ENCODE peak calls at places on chromosomes 4 and X, in six cellular contexts. P is fibroblast of mammary gland, S is pancreas, D is AG09309, Q is HFFc6, C is kidney. A is an unnamed sample.

GRCh38 chrX:25079020-25079419 is 63.3 kb upstream of the ARX start:
- DNase-seq in C (no peak), D (no peak), Q (no peak), S (no peak), P (no peak), A (no peak)

GRCh38 chr4:7971881-7972500 is 32.3 kb upstream of the AFAP1 start:
- DNase-seq in D (no peak), Q (peak; percentile 31), P (no peak), C (peak; percentile 48), S (no peak), A (no peak)

GRCh38 chr4:56410247-56410646 is 23.0 kb upstream of the AASDH start:
- DNase-seq in P (peak; percentile 99), S (no peak), Q (peak; percentile 99), D (peak; percentile 96), C (no peak), A (peak; percentile 91)

GRCh38 chr4:88573995-88574394 is 18.3 kb upstream of the HERC3 start:
- DNase-seq in Q (peak; percentile 40), D (no peak), C (no peak), S (no peak), P (peak; percentile 34), A (no peak)

GRCh38 chr4:7964890-7965662 is 25.4 kb upstream of the AFAP1 start:
- DNase-seq in P (peak; percentile 74), S (no peak), D (no peak), C (no peak), Q (no peak), A (peak; percentile 64)

GRCh38 chr4:110793381-110793801 is 170.5 kb upstream of the PITX2 start:
- DNase-seq in Q (peak; percentile 37), P (peak; percentile 27), S (no peak), D (peak; percentile 17), C (no peak), A (no peak)

GRCh38 chr4:44425614-44426208 is 22.9 kb downstream of the KCTD8 start:
- DNase-seq in C (no peak), Q (no peak), P (peak; percentile 4), D (no peak), S (no peak), A (peak; percentile 31)

GRCh38 chrX:47644557-47645091 is 5.7 kb downstream of the ELK1 start:
- DNase-seq in D (no peak), P (peak; percentile 47), S (no peak), C (no peak), Q (peak; percentile 24), A (no peak)

GRCh38 chr4:27662426-27662825 is 801.8 kb downstream of the STIM2 start:
- DNase-seq in D (no peak), Q (no peak), S (no peak), C (no peak), P (no peak), A (no peak)

GRCh38 chr4:3700223-3700622 is 66.0 kb upstream of the ADRA2C start:
- DNase-seq in D (no peak), P (no peak), C (peak; percentile 36), Q (no peak), S (no peak), A (no peak)

GRCh38 chr4:95541889-95542607 is 6.7 kb downstream of the UNC5C start:
- DNase-seq in C (no peak), S (no peak), Q (no peak), D (no peak), P (no peak), A (no peak)

GRCh38 chr4:26346203-26346620 is 25.4 kb downstream of the RBPJ start:
- DNase-seq in P (peak; percentile 42), S (no peak), D (no peak), C (no peak), Q (no peak), A (no peak)

GRCh38 chr4:73653695-73654106 is 33.5 kb upstream of the RASSF6 start:
- DNase-seq in C (no peak), P (peak; percentile 71), Q (no peak), S (peak; percentile 72), D (no peak), A (peak; percentile 53)

GRCh38 chr4:7254736-7255487 is 62.6 kb downstream of the SORCS2 start:
- DNase-seq in D (no peak), P (peak; percentile 85), C (peak; percentile 69), Q (no peak), S (no peak), A (no peak)

DNA sequence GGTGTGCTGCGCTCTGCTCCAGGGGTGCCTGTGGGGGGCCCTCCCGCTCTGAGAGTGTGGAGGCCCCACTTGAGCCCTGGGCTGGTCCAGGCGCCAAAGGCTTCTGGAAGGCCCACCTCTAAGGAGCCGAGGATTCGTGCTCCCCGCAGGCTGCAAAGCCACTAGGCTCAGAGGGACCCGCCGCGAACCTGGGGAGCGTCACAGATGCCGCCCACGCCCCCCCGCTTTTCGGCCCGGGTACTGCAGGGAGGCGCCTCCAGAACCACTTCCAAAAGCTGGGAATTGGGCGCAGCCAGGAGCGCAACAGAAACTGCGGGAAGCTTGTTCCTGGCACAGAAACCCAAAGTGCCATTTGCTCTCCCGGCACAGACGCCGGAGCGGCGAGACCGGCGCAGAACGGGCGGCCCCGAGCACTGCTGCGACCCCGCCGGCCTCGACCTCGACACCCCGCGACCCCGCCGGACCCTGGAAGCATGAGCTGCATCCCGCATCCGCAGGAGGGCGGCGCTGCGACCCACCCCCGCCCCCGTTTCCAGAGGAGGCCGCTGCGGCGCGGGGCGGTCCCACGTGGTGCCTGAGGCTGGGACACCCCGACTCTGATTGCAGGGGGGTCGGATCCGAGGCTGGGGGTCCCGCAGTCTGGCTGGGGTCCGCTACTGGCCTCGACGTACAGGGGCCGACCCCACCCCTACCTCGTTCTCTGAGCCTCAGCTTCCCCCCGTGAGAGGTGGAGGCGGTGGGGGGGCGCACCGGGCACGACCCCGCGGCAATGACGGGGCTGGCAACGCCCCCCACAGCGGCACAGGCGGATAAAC is 30.8 kb downstream of the CPLX1 start:
- DNase-seq in Q (no peak), S (no peak), D (no peak), P (no peak), C (peak; percentile 68), A (no peak)
- TF ChIP-seq CTCF in Q (peak; percentile 5), S (no peak), D (no peak), P (no peak), C (no peak), A (no peak)

GRCh38 chr4:104020641-104021040 is 300.9 kb upstream of the TACR3 start:
- DNase-seq in C (no peak), P (no peak), Q (no peak), S (no peak), D (no peak), A (no peak)

GRCh38 chr4:104017213-104017612 is 297.4 kb upstream of the TACR3 start:
- DNase-seq in Q (no peak), C (no peak), D (no peak), S (no peak), P (no peak), A (no peak)

DNA sequence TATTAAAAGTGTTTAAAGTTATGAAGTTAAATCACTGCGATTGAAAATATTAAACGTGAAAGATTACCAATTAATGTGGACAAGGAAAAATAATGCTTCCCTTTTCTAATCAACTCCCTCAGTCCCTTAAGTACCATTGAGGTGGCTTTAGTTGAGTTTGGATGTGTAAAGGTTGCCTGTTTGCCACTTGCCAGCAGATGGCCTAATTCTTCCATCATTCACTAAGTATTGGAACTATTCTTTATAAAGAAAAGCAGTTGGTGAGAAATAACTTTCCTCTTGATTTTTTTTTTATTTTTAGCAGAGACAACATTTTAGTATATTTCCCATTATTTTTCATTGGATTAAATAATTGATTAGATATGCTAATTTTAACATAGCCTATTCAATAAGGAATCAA is 295.9 kb upstream of the TACR3 start:
- DNase-seq in S (no peak), P (no peak), Q (no peak), C (no peak), D (no peak), A (no peak)
- TF ChIP-seq CTCF in S (no peak), P (no peak), Q (no peak), C (peak; percentile 8), D (no peak), A (peak; percentile 22)

GRCh38 chr4:162131256-162131655 is 32.5 kb downstream of the FSTL5 start:
- DNase-seq in P (no peak), D (no peak), C (no peak), S (no peak), Q (no peak), A (no peak)

GRCh38 chr4:162126754-162127153 is 37.0 kb downstream of the FSTL5 start:
- DNase-seq in C (no peak), P (no peak), D (no peak), S (no peak), Q (no peak), A (no peak)
- TF ChIP-seq CTCF in C (no peak), P (no peak), D (no peak), S (no peak), Q (no peak), A (no peak)

DNA sequence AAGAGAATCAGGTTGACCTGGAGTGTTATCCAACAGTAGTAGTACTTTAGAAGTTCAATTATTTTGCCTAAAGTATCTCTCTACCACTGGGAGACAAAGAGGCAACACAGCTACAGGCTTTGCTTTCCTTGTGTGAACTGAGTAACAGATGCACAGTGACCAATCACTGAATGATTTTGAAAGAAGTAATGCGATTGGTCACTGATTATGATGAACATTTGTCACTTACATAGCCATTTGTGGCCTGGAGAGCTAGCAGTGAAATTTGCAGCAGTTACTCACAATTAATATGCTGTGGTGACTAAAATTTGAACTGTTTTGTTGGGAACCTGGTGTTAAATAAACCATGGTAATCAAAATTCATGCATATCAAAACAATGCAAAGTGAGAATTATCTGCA is 508.7 kb upstream of the DIPK2B start:
- DNase-seq in S (no peak), D (no peak), P (peak; percentile 73), Q (peak; percentile 53), C (no peak), A (no peak)
- TF ChIP-seq CTCF in S (no peak), D (no peak), P (no peak), Q (no peak), C (no peak), A (no peak)

GRCh38 chrX:52220936-52221335 is 36.2 kb downstream of the MAGED4 start:
- DNase-seq in C (no peak), Q (no peak), P (no peak), S (no peak), D (no peak), A (no peak)

GRCh38 chrX:52216541-52216940 is 31.9 kb downstream of the MAGED4 start:
- DNase-seq in D (no peak), Q (no peak), C (no peak), P (no peak), S (no peak), A (no peak)

GRCh38 chrX:52213276-52213675 is 28.6 kb downstream of the MAGED4 start:
- DNase-seq in S (no peak), C (no peak), D (no peak), P (no peak), Q (no peak), A (no peak)

GRCh38 chrX:52217494-52218160 is 32.9 kb downstream of the MAGED4 start:
- DNase-seq in Q (no peak), C (no peak), S (no peak), P (no peak), D (no peak), A (no peak)
- TF ChIP-seq CTCF in Q (no peak), C (no peak), S (no peak), P (no peak), D (peak; percentile 13), A (no peak)

DNA sequence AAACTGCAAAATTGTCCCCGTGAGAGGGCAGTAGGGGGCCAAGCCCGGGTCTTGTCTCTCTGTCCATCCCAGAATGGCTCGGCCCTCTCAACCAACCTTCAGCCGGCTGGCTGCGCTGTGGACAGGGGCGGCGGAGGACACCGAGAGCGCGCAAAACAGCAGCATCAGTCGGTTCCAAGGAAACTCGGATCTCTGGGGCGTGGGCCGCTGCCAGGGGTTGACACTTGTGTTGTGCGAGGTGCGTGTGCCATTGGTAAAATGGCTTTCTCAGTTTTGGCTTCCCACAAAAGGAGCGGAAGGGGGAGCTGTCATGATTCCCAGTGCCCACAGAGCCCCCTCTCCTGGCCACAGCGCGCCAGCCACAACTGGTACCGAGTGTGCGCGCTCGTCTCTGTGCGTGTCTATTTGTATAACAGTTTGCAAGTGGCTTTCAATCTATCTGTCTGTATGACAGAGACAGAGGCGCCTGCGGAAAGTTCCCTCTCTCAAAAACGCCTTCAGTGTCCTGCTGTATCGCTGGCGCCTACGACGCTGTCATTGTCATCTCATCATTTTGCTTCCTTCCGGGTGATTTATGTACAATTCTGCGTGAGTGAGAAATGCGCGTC is 1.9 kb downstream of the DKK2 start:
- DNase-seq in P (peak; percentile 40), S (no peak), D (no peak), Q (peak; percentile 20), C (peak; percentile 44), A (peak; percentile 1)
- TF ChIP-seq CTCF in P (peak; percentile 14), S (no peak), D (peak; percentile 48), Q (peak; percentile 51), C (no peak), A (no peak)

A was measured in RWPE1.